ENCODE peak calls at places on chromosomes 6 and 20, in six cellular contexts. Z is lower lobe of right lung, U is tibial nerve, M is sigmoid colon, Y is heart right ventricle, V is SK-N-SH. H is an unnamed sample.

GRCh38 chr6:170135821-170136471 is 154.9 kb downstream of the DLL1 start:
- DNase-seq in Z (no peak), U (no peak), M (peak), Y (no peak), V (peak), H (no peak)

GRCh38 chr6:110355031-110355430 is 3.1 kb downstream of the METTL24 start:
- DNase-seq in Z (no peak), U (no peak), M (no peak), Y (no peak), V (no peak), H (no peak)

GRCh38 chr6:37584654-37585522 is 85.2 kb upstream of the CCDC167 start:
- DNase-seq in Z (no peak), U (no peak), M (no peak), Y (no peak), V (no peak), H (no peak)

GRCh38 chr6:102127253-102127652 is 733.7 kb downstream of the GRIK2 start:
- DNase-seq in Z (no peak), U (no peak), M (no peak), Y (no peak), V (no peak), H (no peak)

GRCh38 chr6:155328539-155329459 is 14.5 kb upstream of the TFB1M start:
- DNase-seq in Z (peak), U (no peak), M (no peak), Y (no peak), V (no peak), H (no peak)

GRCh38 chr6:89371849-89372505 is 19.5 kb upstream of the UBE2J1 start:
- DNase-seq in Z (peak), U (peak), M (peak), Y (peak), V (peak), H (peak)

GRCh38 chr6:14676084-14676483 is 558.5 kb downstream of the CD83 start:
- DNase-seq in Z (no peak), U (no peak), M (no peak), Y (no peak), V (no peak), H (no peak)

GRCh38 chr20:58927490-58928061 is 53.5 kb upstream of the NELFCD start:
- DNase-seq in Z (no peak), U (no peak), M (no peak), Y (no peak), V (no peak), H (no peak)

GRCh38 chr20:44681796-44682566 is 30.5 kb upstream of the ADA start:
- DNase-seq in Z (no peak), U (no peak), M (no peak), Y (no peak), V (no peak), H (no peak)

GRCh38 chr6:148426317-148426977 is 83.8 kb downstream of the SASH1 start:
- DNase-seq in Z (no peak), U (no peak), M (no peak), Y (no peak), V (no peak), H (no peak)

GRCh38 chr20:57806476-57806875 is 96.7 kb upstream of the PMEPA1 start:
- DNase-seq in Z (no peak), U (no peak), M (no peak), Y (no peak), V (no peak), H (no peak)

GRCh38 chr20:4998160-4998651 is 3.1 kb downstream of the SLC23A2 start:
- DNase-seq in Z (no peak), U (no peak), M (no peak), Y (no peak), V (no peak), H (no peak)

GRCh38 chr6:152981989-152982767 is 663 bp downstream of the FBXO5 start:
- DNase-seq in Z (no peak), U (no peak), M (peak), Y (peak), V (peak), H (no peak)

GRCh38 chr6:56837322-56837894 is 117.5 kb upstream of the BEND6 start:
- DNase-seq in Z (no peak), U (no peak), M (no peak), Y (no peak), V (no peak), H (no peak)

GRCh38 chr20:31581391-31581790 is 23.7 kb upstream of the ID1 start:
- DNase-seq in Z (no peak), U (no peak), M (no peak), Y (no peak), V (no peak), H (no peak)

GRCh38 chr20:23111307-23111943 is 25.3 kb upstream of the CD93 start:
- DNase-seq in Z (no peak), U (no peak), M (no peak), Y (no peak), V (no peak), H (no peak)

GRCh38 chr6:64505312-64505711 is 869.7 kb downstream of the PHF3 start:
- DNase-seq in Z (no peak), U (no peak), M (no peak), Y (no peak), V (peak), H (no peak)

GRCh38 chr6:142728910-142729481 is 216.0 kb downstream of the HIVEP2 start:
- DNase-seq in Z (no peak), U (no peak), M (no peak), Y (no peak), V (peak), H (no peak)

GRCh38 chr6:105152865-105153264 is 26.9 kb downstream of the POPDC3 start:
- DNase-seq in Z (no peak), U (no peak), M (no peak), Y (no peak), V (no peak), H (no peak)

GRCh38 chr20:62089393-62089792 is 23.7 kb upstream of the TAF4 start:
- DNase-seq in Z (no peak), U (no peak), M (no peak), Y (no peak), V (no peak), H (no peak)

GRCh38 chr20:24761220-24762065 is 187.6 kb upstream of the CST7 start:
- DNase-seq in Z (no peak), U (no peak), M (no peak), Y (no peak), V (no peak), H (peak)

GRCh38 chr6:2396292-2396691 is 150.9 kb upstream of the GMDS start:
- DNase-seq in Z (no peak), U (no peak), M (no peak), Y (no peak), V (no peak), H (peak)

GRCh38 chr6:11538799-11539468 is 1.4 kb downstream of the TMEM170B start:
- DNase-seq in Z (no peak), U (no peak), M (no peak), Y (no peak), V (no peak), H (no peak)

GRCh38 chr20:4341804-4342560 is 326.6 kb upstream of the RNF24 start:
- DNase-seq in Z (no peak), U (no peak), M (no peak), Y (no peak), V (no peak), H (no peak)

GRCh38 chr6:93418448-93419303 is 683 bp downstream of the EPHA7 start:
- DNase-seq in Z (peak), U (no peak), M (peak), Y (peak), V (peak), H (no peak)

GRCh38 chr6:93416575-93417420 is 2.6 kb downstream of the EPHA7 start:
- DNase-seq in Z (peak), U (no peak), M (peak), Y (peak), V (peak), H (no peak)

GRCh38 chr6:93417421-93417996 is 1.9 kb downstream of the EPHA7 start:
- DNase-seq in Z (peak), U (no peak), M (peak), Y (peak), V (peak), H (no peak)

GRCh38 chr6:93419304-93420162 is at the start of gene EPHA7:
- DNase-seq in Z (peak), U (peak), M (peak), Y (peak), V (peak), H (peak)

GRCh38 chr6:93418113-93418447 is 1.3 kb downstream of the EPHA7 start:
- DNase-seq in Z (no peak), U (no peak), M (no peak), Y (no peak), V (no peak), H (no peak)
- H3K4me3 ChIP-seq in Z (peak), U (peak), M (peak), Y (peak), V (peak), H (peak)

GRCh38 chr20:17648782-17649730 is 33.0 kb downstream of the RRBP1 start:
- DNase-seq in Z (peak), U (no peak), M (peak), Y (no peak), V (peak), H (no peak)

GRCh38 chr20:17646209-17646717 is 35.8 kb downstream of the RRBP1 start:
- DNase-seq in Z (peak), U (no peak), M (peak), Y (no peak), V (peak), H (no peak)

GRCh38 chr20:17646901-17647301 is 35.1 kb downstream of the RRBP1 start:
- DNase-seq in Z (peak), U (no peak), M (peak), Y (no peak), V (no peak), H (no peak)

GRCh38 chr20:17647391-17648305 is 34.4 kb downstream of the RRBP1 start:
- DNase-seq in Z (peak), U (no peak), M (peak), Y (no peak), V (no peak), H (no peak)

DNA sequence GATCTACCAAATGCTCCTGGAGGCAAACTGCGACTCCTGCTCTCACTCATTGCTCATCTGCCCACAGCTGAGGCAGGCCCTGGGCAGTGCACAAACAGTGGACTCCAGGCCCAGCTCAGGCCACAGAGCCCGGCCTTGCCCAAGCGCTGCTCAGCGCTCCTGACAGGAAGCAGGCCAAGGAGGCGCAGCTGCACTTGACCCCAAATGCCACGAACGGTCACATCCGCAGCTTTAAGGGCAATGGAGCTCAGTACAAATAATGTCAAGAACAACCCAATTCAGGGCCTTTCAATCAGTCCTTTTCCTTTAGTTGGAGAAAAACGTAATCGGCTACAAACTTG is 33.8 kb downstream of the RRBP1 start:
- DNase-seq in Z (peak), U (no peak), M (peak), Y (no peak), V (no peak), H (no peak)
- H3K27ac ChIP-seq in Z (peak), U (no peak), M (peak), Y (peak), V (no peak), H (peak)

GRCh38 chr6:167142433-167142761 is 15.4 kb downstream of the GPR31 start:
- DNase-seq in Z (no peak), U (no peak), M (no peak), Y (no peak), V (no peak), H (no peak)
- TF ChIP-seq CTCF in Z (no peak), U (no peak), M (no peak), Y (no peak), V (no peak), H (no peak)

GRCh38 chr6:107657373-107657754 is 166.7 kb downstream of the SCML4 start:
- DNase-seq in Z (no peak), U (no peak), M (no peak), Y (no peak), V (no peak), H (no peak)

GRCh38 chr6:107656883-107657282 is 167.0 kb downstream of the SOBP start:
- DNase-seq in Z (no peak), U (no peak), M (no peak), Y (peak), V (no peak), H (no peak)

GRCh38 chr6:107656381-107656780 is 166.5 kb downstream of the SOBP start:
- DNase-seq in Z (no peak), U (no peak), M (no peak), Y (no peak), V (no peak), H (no peak)

GRCh38 chr6:107658920-107659879 is 164.9 kb downstream of the SCML4 start:
- DNase-seq in Z (no peak), U (no peak), M (no peak), Y (no peak), V (no peak), H (no peak)

GRCh38 chr6:107657755-107658461 is 166.2 kb downstream of the SCML4 start:
- DNase-seq in Z (peak), U (no peak), M (peak), Y (peak), V (peak), H (peak)
- H3K4me3 ChIP-seq in Z (peak), U (no peak), M (peak), Y (no peak), V (peak), H (peak)